ENCODE peak calls at places on chromosomes 2 and 18, in six cellular contexts. M is HCT116, A is esophagus squamous epithelium, F is GM12864, Q is tibial artery, P is sigmoid colon. D is an unnamed sample.

GRCh38 chr18:26548144-26549102 is at the start of gene KCTD1:
- DNase-seq in M (peak), A (peak), F (peak), Q (peak), P (peak), D (peak)

GRCh38 chr2:240970816-240971215 is 27.6 kb upstream of the SNED1 start:
- DNase-seq in M (no peak), A (no peak), F (no peak), Q (no peak), P (no peak), D (no peak)

GRCh38 chr18:76416935-76417334 is 78.1 kb downstream of the ZNF516 start:
- DNase-seq in M (no peak), A (no peak), F (no peak), Q (no peak), P (no peak), D (no peak)

GRCh38 chr2:18976112-18976961 is 382.1 kb downstream of the OSR1 start:
- DNase-seq in M (no peak), A (no peak), F (peak), Q (no peak), P (peak), D (no peak)

GRCh38 chr2:225334524-225334923 is 65.0 kb upstream of the NYAP2 start:
- DNase-seq in M (no peak), A (no peak), F (no peak), Q (no peak), P (no peak), D (no peak)

GRCh38 chr2:49914281-49914680 is 760.0 kb upstream of the FSHR start:
- DNase-seq in M (no peak), A (no peak), F (no peak), Q (no peak), P (no peak), D (no peak)

GRCh38 chr2:16630463-16630862 is 35.2 kb downstream of the CYRIA start:
- DNase-seq in M (no peak), A (no peak), F (no peak), Q (no peak), P (no peak), D (no peak)

GRCh38 chr18:3179430-3180089 is 40.2 kb downstream of the MYOM1 start:
- DNase-seq in M (no peak), A (no peak), F (peak), Q (no peak), P (no peak), D (peak)

GRCh38 chr2:47501374-47502200 is 98.6 kb downstream of the MSH2 start:
- DNase-seq in M (no peak), A (no peak), F (no peak), Q (no peak), P (no peak), D (no peak)

GRCh38 chr18:79911009-79911870 is 40.2 kb downstream of the SLC66A2 start:
- DNase-seq in M (no peak), A (no peak), F (no peak), Q (peak), P (no peak), D (no peak)

GRCh38 chr2:205680903-205681302 is 1.4 kb upstream of the NRP2 start:
- DNase-seq in M (no peak), A (no peak), F (no peak), Q (no peak), P (no peak), D (no peak)

GRCh38 chr2:53939656-53940055 is 31.1 kb downstream of the PSME4 start:
- DNase-seq in M (no peak), A (no peak), F (no peak), Q (no peak), P (no peak), D (no peak)

GRCh38 chr2:48900321-48901014 is 144.9 kb upstream of the LHCGR start:
- DNase-seq in M (no peak), A (no peak), F (no peak), Q (no peak), P (no peak), D (no peak)

DNA sequence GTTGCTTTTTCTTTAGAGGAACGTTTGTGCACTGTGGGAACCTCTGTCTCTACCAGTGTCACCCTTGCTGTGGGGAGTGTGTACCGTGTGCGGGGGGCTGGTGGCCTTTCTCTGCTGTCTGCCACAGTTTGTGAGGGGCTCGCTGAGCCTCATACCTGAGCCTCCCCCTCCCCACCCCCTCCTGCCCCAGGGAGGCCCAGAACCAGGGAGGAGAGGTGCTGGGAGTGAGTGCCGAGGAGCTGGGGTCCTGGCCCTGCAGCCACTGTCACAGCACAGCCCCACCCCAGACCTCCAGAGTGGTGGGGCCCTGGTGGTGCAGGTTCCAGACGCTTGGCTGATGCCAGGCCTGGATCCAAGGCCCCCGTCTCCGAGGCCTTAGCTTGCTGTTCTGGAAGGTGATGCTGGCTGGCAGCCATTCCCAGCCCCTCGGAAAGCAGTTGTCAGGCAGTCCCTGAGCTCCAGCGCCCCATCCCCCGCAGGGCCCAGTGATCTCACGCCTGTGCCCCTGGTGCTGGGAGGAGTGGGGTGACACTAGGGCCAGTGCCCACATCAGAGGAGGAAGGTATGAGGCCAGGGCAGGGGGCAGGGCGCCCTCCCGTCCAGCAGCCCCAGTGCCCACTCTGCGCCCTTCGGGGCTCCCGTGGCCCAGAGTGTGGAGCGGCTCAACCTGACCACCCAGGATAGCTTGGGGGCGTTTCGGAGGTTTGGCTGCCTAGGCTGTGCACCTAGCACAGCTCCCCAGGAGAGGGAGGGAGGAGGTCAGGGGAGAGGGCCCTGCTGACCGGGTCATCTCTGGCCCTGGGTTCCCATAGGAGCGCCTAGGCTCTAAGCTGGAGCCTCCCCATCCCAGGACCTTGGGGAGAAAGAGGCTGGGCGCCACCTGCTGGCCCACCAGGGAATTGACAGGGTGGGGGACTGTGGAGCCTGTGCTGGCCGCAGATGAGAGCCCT is 53.0 kb upstream of the ALPP start:
- DNase-seq in M (no peak), A (no peak), F (no peak), Q (peak), P (peak), D (peak)
- TF ChIP-seq CTCF in M (peak), A (peak), F (peak), Q (peak), P (peak), D (peak)

GRCh38 chr18:10437837-10438236 is 16.6 kb upstream of the APCDD1 start:
- DNase-seq in M (no peak), A (no peak), F (no peak), Q (no peak), P (no peak), D (no peak)
- TF ChIP-seq CTCF in M (no peak), A (no peak), F (no peak), Q (peak), P (peak), D (no peak)

GRCh38 chr18:48893559-48894265 is 57.1 kb downstream of the SMAD7 start:
- DNase-seq in M (no peak), A (no peak), F (no peak), Q (peak), P (peak), D (no peak)
- TF ChIP-seq CTCF in M (no peak), A (no peak), F (no peak), Q (no peak), P (no peak), D (no peak)

GRCh38 chr2:208062113-208062512 is 36.8 kb upstream of the PLEKHM3 start:
- DNase-seq in M (peak), A (no peak), F (no peak), Q (no peak), P (no peak), D (no peak)
- TF ChIP-seq CTCF in M (peak), A (no peak), F (peak), Q (no peak), P (peak), D (peak)

DNA sequence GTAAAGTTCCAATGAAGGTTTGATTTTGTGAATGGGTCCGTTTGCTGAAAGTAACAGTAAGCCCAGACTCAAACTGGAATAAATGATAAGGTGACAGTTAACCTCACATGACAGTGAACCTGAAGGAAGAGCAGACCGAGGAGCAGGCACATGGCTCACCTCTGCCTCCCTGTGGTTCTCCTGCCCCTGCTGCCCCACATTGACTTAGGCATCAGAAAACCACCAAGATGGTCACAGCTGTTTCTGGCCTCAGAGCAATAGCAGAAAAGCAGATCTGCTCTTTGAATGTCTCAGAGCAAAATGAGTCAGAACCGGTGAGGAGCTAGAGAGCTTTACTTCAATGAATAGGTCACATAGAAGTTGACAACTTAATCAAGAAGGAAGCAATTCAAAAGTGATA is 487.6 kb downstream of the METTL4 start:
- DNase-seq in M (no peak), A (no peak), F (no peak), Q (no peak), P (no peak), D (no peak)
- TF ChIP-seq CTCF in M (peak), A (no peak), F (peak), Q (no peak), P (no peak), D (no peak)